ENCODE peak calls at places on chromosomes 1 and 21, in seven cellular contexts. One of them, this sample, is unnamed.

GRCh38 chr1:75986478-75986877 is 54.3 kb upstream of the ASB17 start:
- DNase-seq in fibroblast of mammary gland: peak; percentile 26
- DNase-seq in HCT116: no peak
- DNase-seq in thoracic aorta: no peak
- DNase-seq in PC-3: no peak
- DNase-seq in GM23338: no peak
- DNase-seq in cardiac muscle cell: peak; percentile 6
- DNase-seq in this sample: no peak

GRCh38 chr1:36465731-36466369 is 1.7 kb upstream of the MRPS15 start:
- DNase-seq in fibroblast of mammary gland: peak; percentile 30
- DNase-seq in HCT116: no peak
- DNase-seq in thoracic aorta: no peak
- DNase-seq in PC-3: peak; percentile 17
- DNase-seq in GM23338: no peak
- DNase-seq in cardiac muscle cell: no peak
- DNase-seq in this sample: no peak

GRCh38 chr21:46317710-46318463 is 5.8 kb downstream of the C21orf58 start:
- DNase-seq in fibroblast of mammary gland: no peak
- DNase-seq in HCT116: no peak
- DNase-seq in thoracic aorta: no peak
- DNase-seq in PC-3: no peak
- DNase-seq in GM23338: peak; percentile 54
- DNase-seq in cardiac muscle cell: no peak
- DNase-seq in this sample: no peak

GRCh38 chr1:41514381-41514780 is 29.9 kb upstream of the EDN2 start:
- DNase-seq in fibroblast of mammary gland: no peak
- DNase-seq in HCT116: no peak
- DNase-seq in thoracic aorta: no peak
- DNase-seq in PC-3: peak; percentile 68
- DNase-seq in GM23338: no peak
- DNase-seq in cardiac muscle cell: no peak
- DNase-seq in this sample: no peak

GRCh38 chr1:196723325-196724185 is 51.1 kb upstream of the CFHR3 start:
- DNase-seq in fibroblast of mammary gland: peak; percentile 64
- DNase-seq in HCT116: peak; percentile 64
- DNase-seq in thoracic aorta: no peak
- DNase-seq in PC-3: peak; percentile 46
- DNase-seq in GM23338: peak; percentile 92
- DNase-seq in cardiac muscle cell: peak; percentile 40
- DNase-seq in this sample: peak; percentile 13

GRCh38 chr1:155938220-155938627 is 3.2 kb upstream of the RXFP4 start:
- DNase-seq in fibroblast of mammary gland: peak; percentile 71
- DNase-seq in HCT116: peak; percentile 71
- DNase-seq in thoracic aorta: no peak
- DNase-seq in PC-3: peak; percentile 86
- DNase-seq in GM23338: peak; percentile 86
- DNase-seq in cardiac muscle cell: peak; percentile 79
- DNase-seq in this sample: peak; percentile 75

GRCh38 chr21:45401916-45402900 is 2.8 kb upstream of the COL18A1 start:
- DNase-seq in fibroblast of mammary gland: no peak
- DNase-seq in HCT116: no peak
- DNase-seq in thoracic aorta: no peak
- DNase-seq in PC-3: no peak
- DNase-seq in GM23338: no peak
- DNase-seq in cardiac muscle cell: peak; percentile 77
- DNase-seq in this sample: no peak

GRCh38 chr1:109726007-109726406 is 14.0 kb downstream of the GSTM5 start:
- DNase-seq in fibroblast of mammary gland: no peak
- DNase-seq in HCT116: no peak
- DNase-seq in thoracic aorta: no peak
- DNase-seq in PC-3: no peak
- DNase-seq in GM23338: no peak
- DNase-seq in cardiac muscle cell: no peak
- DNase-seq in this sample: no peak

GRCh38 chr1:200354243-200354642 is 55.6 kb downstream of the ZNF281 start:
- DNase-seq in fibroblast of mammary gland: peak; percentile 53
- DNase-seq in HCT116: no peak
- DNase-seq in thoracic aorta: no peak
- DNase-seq in PC-3: no peak
- DNase-seq in GM23338: no peak
- DNase-seq in cardiac muscle cell: peak; percentile 67
- DNase-seq in this sample: no peak

GRCh38 chr1:28129150-28129549 is 40.7 kb upstream of the EYA3 start:
- DNase-seq in fibroblast of mammary gland: peak; percentile 89
- DNase-seq in HCT116: peak; percentile 63
- DNase-seq in thoracic aorta: no peak
- DNase-seq in PC-3: peak; percentile 96
- DNase-seq in GM23338: no peak
- DNase-seq in cardiac muscle cell: peak; percentile 54
- DNase-seq in this sample: peak; percentile 29

GRCh38 chr21:26965567-26966359 is 1.1 kb downstream of the ADAMTS5 start:
- DNase-seq in fibroblast of mammary gland: peak; percentile 46
- DNase-seq in HCT116: no peak
- DNase-seq in thoracic aorta: no peak
- DNase-seq in PC-3: no peak
- DNase-seq in GM23338: peak; percentile 89
- DNase-seq in cardiac muscle cell: peak; percentile 41
- DNase-seq in this sample: no peak

GRCh38 chr1:98145655-98146054 is 224.8 kb upstream of the DPYD start:
- DNase-seq in fibroblast of mammary gland: no peak
- DNase-seq in HCT116: no peak
- DNase-seq in thoracic aorta: no peak
- DNase-seq in PC-3: no peak
- DNase-seq in GM23338: no peak
- DNase-seq in cardiac muscle cell: no peak
- DNase-seq in this sample: no peak

GRCh38 chr1:20137055-20137454 is 2.1 kb upstream of the PLA2G2F start:
- DNase-seq in fibroblast of mammary gland: no peak
- DNase-seq in HCT116: no peak
- DNase-seq in thoracic aorta: no peak
- DNase-seq in PC-3: peak; percentile 95
- DNase-seq in GM23338: no peak
- DNase-seq in cardiac muscle cell: no peak
- DNase-seq in this sample: no peak

DNA sequence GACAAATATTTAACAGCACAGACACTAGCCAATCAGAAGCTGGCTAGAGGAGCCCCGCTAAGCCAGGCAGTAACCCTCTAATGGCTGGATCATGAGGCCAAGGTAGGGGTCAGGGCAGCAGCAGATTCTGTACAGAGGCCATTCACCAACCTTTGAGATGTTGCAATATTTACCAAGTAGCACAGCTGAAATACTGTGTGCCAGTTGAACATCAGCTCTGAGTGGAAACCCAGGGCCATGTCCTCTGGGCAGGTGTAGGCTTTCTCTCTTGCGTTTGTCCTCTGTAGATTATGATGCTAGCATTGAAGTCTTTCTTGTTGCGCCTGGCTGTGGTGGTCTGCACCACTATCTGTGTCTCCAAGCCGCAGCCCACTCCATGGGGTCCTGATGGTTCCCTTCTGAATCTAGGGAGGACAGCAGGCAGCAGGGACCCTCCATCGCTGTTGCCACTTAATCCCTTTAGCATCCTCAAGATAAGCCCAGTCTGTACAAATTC is 2.5 kb upstream of the COG2 start:
- DNase-seq in fibroblast of mammary gland: no peak
- DNase-seq in HCT116: no peak
- DNase-seq in thoracic aorta: no peak
- DNase-seq in PC-3: no peak
- DNase-seq in GM23338: no peak
- DNase-seq in cardiac muscle cell: no peak
- DNase-seq in this sample: no peak
- H3K4me3 ChIP-seq in fibroblast of mammary gland: no peak overlapping the region
- H3K4me3 ChIP-seq in HCT116: no peak overlapping the region
- H3K4me3 ChIP-seq in thoracic aorta: no peak overlapping the region
- H3K4me3 ChIP-seq in PC-3: no peak overlapping the region
- H3K4me3 ChIP-seq in GM23338: no peak overlapping the region
- H3K4me3 ChIP-seq in cardiac muscle cell: no peak overlapping the region
- H3K4me3 ChIP-seq in this sample: no peak overlapping the region

DNA sequence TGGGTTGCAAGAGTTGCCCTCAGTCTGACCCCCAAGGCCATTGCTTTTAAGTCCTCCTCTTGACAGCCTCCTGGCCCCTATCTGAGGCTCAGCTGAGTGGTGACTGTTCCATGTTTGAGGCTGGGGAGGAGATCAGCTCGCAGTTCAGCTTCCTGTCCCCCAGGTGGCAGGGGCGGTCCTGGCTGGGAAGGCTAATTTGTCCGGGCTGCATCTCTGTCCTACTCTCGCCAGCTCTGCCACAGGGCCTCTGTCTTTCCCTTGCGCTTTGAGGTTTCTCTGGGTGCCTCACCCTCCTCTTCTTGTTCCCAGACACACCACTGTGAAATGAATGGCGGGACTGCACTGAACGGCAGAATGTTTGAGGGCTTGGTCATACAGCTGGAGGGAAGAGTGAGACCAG is 157.3 kb downstream of the KCNJ6 start:
- DNase-seq in fibroblast of mammary gland: peak; percentile 30
- DNase-seq in HCT116: no peak
- DNase-seq in thoracic aorta: no peak
- DNase-seq in PC-3: peak; percentile 53
- DNase-seq in GM23338: peak; percentile 86
- DNase-seq in cardiac muscle cell: peak; percentile 47
- DNase-seq in this sample: peak; percentile 20
- TF ChIP-seq CTCF in fibroblast of mammary gland: peak; percentile 44
- TF ChIP-seq CTCF in HCT116: peak; percentile 58
- TF ChIP-seq CTCF in thoracic aorta: peak; percentile 29
- TF ChIP-seq CTCF in PC-3: peak; percentile 59
- TF ChIP-seq CTCF in GM23338: peak; percentile 74
- TF ChIP-seq CTCF in cardiac muscle cell: peak; percentile 52
- TF ChIP-seq CTCF in this sample: peak; percentile 83

GRCh38 chr1:1432566-1432950 is 2.9 kb upstream of the VWA1 start:
- DNase-seq in fibroblast of mammary gland: no peak
- DNase-seq in HCT116: no peak
- DNase-seq in thoracic aorta: no peak
- DNase-seq in PC-3: no peak
- DNase-seq in GM23338: no peak
- DNase-seq in cardiac muscle cell: no peak
- DNase-seq in this sample: no peak

GRCh38 chr1:1433804-1434130 is 1.7 kb upstream of the VWA1 start:
- DNase-seq in fibroblast of mammary gland: peak; percentile 18
- DNase-seq in HCT116: peak; percentile 56
- DNase-seq in thoracic aorta: no peak
- DNase-seq in PC-3: peak; percentile 75
- DNase-seq in GM23338: no peak
- DNase-seq in cardiac muscle cell: peak; percentile 76
- DNase-seq in this sample: peak; percentile 29

GRCh38 chr1:1434131-1434811 is 1.2 kb upstream of the VWA1 start:
- DNase-seq in fibroblast of mammary gland: no peak
- DNase-seq in HCT116: no peak
- DNase-seq in thoracic aorta: no peak
- DNase-seq in PC-3: no peak
- DNase-seq in GM23338: peak; percentile 72
- DNase-seq in cardiac muscle cell: peak; percentile 72
- DNase-seq in this sample: peak; percentile 28

GRCh38 chr1:1431845-1432565 is 3.5 kb upstream of the VWA1 start:
- DNase-seq in fibroblast of mammary gland: no peak
- DNase-seq in HCT116: no peak
- DNase-seq in thoracic aorta: no peak
- DNase-seq in PC-3: peak; percentile 37
- DNase-seq in GM23338: no peak
- DNase-seq in cardiac muscle cell: peak; percentile 63
- DNase-seq in this sample: no peak

DNA sequence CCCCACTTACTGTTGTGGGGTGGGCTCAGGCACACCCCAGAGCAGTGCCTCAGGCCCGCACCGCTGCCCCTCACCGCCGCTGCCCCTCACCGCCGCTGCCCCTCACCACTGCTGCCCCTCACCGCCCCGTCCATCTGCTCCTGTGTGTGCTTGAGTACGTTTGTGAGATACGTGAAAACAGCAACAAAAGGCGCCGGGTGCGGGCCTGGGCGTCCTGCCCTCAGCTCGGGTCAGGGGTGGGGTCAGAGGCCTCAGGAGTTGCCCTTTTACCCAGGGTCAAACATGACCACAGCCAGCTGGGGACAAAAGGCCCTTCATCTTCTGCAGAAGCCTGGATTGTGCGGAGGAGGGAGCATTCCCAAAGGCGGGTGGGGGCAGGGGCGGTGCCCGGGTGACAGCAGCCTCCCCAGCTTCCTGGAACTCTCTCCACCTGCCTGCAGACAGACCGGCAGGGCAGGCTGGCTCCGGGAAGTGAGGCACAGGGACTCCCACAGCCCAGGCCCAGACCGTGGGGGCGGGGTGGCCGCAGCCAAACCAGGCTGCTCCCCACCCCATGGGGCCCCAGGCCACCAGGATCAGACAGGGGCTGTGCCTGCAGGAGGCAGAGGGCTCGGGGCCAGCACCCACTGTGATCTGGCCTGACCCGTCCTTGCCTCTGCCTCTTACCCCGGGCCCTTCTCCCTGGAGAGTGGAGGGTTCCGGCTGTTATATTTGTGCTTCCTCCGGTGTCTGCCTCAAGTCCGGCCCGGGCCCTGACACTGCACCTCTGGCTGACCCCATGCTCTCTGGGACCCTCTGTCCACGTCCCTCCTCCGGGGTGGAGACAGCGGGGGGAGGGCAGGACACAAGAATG is 2.3 kb upstream of the VWA1 start:
- DNase-seq in fibroblast of mammary gland: no peak
- DNase-seq in HCT116: no peak
- DNase-seq in thoracic aorta: no peak
- DNase-seq in PC-3: peak; percentile 96
- DNase-seq in GM23338: peak; percentile 71
- DNase-seq in cardiac muscle cell: peak; percentile 32
- DNase-seq in this sample: no peak
- H3K4me3 ChIP-seq in fibroblast of mammary gland: no peak overlapping the region
- H3K4me3 ChIP-seq in HCT116: peak overlapping the region; percentile 80
- H3K4me3 ChIP-seq in thoracic aorta: peak overlapping the region; percentile 7
- H3K4me3 ChIP-seq in PC-3: peak overlapping the region; percentile 40
- H3K4me3 ChIP-seq in GM23338: peak overlapping the region; percentile 68
- H3K4me3 ChIP-seq in cardiac muscle cell: no peak overlapping the region
- H3K4me3 ChIP-seq in this sample: peak overlapping the region; percentile 12

GRCh38 chr1:158521666-158522058 is 32.5 kb downstream of the OR6Y1 start:
- DNase-seq in fibroblast of mammary gland: no peak
- DNase-seq in HCT116: no peak
- DNase-seq in thoracic aorta: no peak
- DNase-seq in PC-3: no peak
- DNase-seq in GM23338: no peak
- DNase-seq in cardiac muscle cell: no peak
- DNase-seq in this sample: no peak

DNA sequence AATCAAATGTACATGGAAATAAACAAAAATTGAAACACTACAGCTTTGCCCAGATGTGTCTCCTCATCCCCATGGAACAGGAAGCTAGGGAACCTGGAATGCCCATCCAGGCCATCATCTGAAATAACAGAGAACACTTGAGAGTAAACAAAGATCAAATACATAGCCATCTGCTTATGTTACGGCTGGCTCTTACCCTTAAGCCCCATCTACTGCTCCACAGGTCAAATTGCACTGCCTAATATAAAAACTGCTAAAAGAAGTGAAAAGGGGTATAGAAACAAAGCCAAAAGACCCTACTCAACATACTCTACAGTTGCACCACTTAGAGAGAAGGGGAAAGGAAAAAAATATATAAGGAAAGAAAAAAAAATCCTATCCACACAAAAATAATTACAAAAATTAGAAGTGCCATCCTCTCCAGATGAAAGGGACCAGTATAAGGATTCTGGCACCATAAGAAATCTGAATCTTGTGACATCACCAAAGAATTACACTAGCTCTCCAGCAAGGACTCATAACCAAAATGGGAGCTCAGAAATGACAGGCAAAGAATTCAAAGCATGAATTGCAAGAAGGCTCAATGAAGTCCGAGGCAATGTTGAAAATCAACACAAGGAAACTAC is 26.9 kb downstream of the OR6Y1 start:
- DNase-seq in fibroblast of mammary gland: peak; percentile 48
- DNase-seq in HCT116: no peak
- DNase-seq in thoracic aorta: no peak
- DNase-seq in PC-3: peak; percentile 36
- DNase-seq in GM23338: peak; percentile 75
- DNase-seq in cardiac muscle cell: peak; percentile 51
- DNase-seq in this sample: no peak
- TF ChIP-seq CTCF in fibroblast of mammary gland: peak; percentile 64
- TF ChIP-seq CTCF in HCT116: peak; percentile 43
- TF ChIP-seq CTCF in thoracic aorta: no peak
- TF ChIP-seq CTCF in PC-3: peak; percentile 58
- TF ChIP-seq CTCF in GM23338: peak; percentile 83
- TF ChIP-seq CTCF in cardiac muscle cell: peak; percentile 52
- TF ChIP-seq CTCF in this sample: no peak